ENCODE peak calls at places on chromosomes 11 and 22, in seven cellular contexts. One of them, this sample, is unnamed.
A peak's percentile ranks its signal among the peaks of the same experiment; 100 is the strongest.

GRCh38 chr22:23289851-23290724 is 109.8 kb downstream of the BCR start:
- DNase-seq in NCI-H1436 treated with DMSO at 0.1 percent for 48 hours: no peak
- DNase-seq in T-cell: peak; percentile 49
- DNase-seq in amygdala: no peak
- DNase-seq in GM04504: peak; percentile 33
- DNase-seq in NAMALWA: peak; percentile 82
- DNase-seq in cardiac septum: no peak
- DNase-seq in this sample: peak; percentile 86

GRCh38 chr11:46529086-46529905 is 64.5 kb downstream of the AMBRA1 start:
- DNase-seq in NAMALWA: peak; percentile 85
- DNase-seq in T-cell: peak; percentile 74
- DNase-seq in NCI-H1436 treated with DMSO at 0.1 percent for 48 hours: no peak
- DNase-seq in cardiac septum: peak; percentile 85
- DNase-seq in amygdala: no peak
- DNase-seq in GM04504: no peak
- DNase-seq in this sample: peak; percentile 88

GRCh38 chr11:58866788-58867187 is 22.3 kb upstream of the GLYATL2 start:
- DNase-seq in GM04504: no peak
- DNase-seq in T-cell: no peak
- DNase-seq in cardiac septum: no peak
- DNase-seq in NCI-H1436 treated with DMSO at 0.1 percent for 48 hours: no peak
- DNase-seq in amygdala: no peak
- DNase-seq in NAMALWA: no peak
- DNase-seq in this sample: no peak

GRCh38 chr11:5246772-5247478 is 2.7 kb downstream of the HBG1 start:
- DNase-seq in amygdala: no peak
- DNase-seq in GM04504: no peak
- DNase-seq in T-cell: no peak
- DNase-seq in NAMALWA: no peak
- DNase-seq in NCI-H1436 treated with DMSO at 0.1 percent for 48 hours: no peak
- DNase-seq in cardiac septum: no peak
- DNase-seq in this sample: no peak

GRCh38 chr11:36672815-36673450 is 74.9 kb upstream of the RAG2 start:
- DNase-seq in amygdala: no peak
- DNase-seq in GM04504: peak; percentile 18
- DNase-seq in cardiac septum: no peak
- DNase-seq in NAMALWA: peak; percentile 64
- DNase-seq in NCI-H1436 treated with DMSO at 0.1 percent for 48 hours: no peak
- DNase-seq in T-cell: no peak
- DNase-seq in this sample: no peak

GRCh38 chr11:61357233-61357893 is 4.3 kb downstream of the CYB561A3 start:
- DNase-seq in amygdala: no peak
- DNase-seq in cardiac septum: no peak
- DNase-seq in T-cell: no peak
- DNase-seq in GM04504: no peak
- DNase-seq in NAMALWA: peak; percentile 94
- DNase-seq in NCI-H1436 treated with DMSO at 0.1 percent for 48 hours: no peak
- DNase-seq in this sample: no peak

GRCh38 chr22:44193537-44193896 is 12.8 kb downstream of the PARVG start:
- DNase-seq in NCI-H1436 treated with DMSO at 0.1 percent for 48 hours: no peak
- DNase-seq in T-cell: no peak
- DNase-seq in NAMALWA: no peak
- DNase-seq in GM04504: no peak
- DNase-seq in amygdala: no peak
- DNase-seq in cardiac septum: no peak
- DNase-seq in this sample: no peak

GRCh38 chr11:83294208-83294607 is 8.0 kb upstream of the CCDC90B start:
- DNase-seq in GM04504: no peak
- DNase-seq in NCI-H1436 treated with DMSO at 0.1 percent for 48 hours: no peak
- DNase-seq in NAMALWA: no peak
- DNase-seq in cardiac septum: no peak
- DNase-seq in T-cell: no peak
- DNase-seq in amygdala: no peak
- DNase-seq in this sample: no peak

GRCh38 chr22:40042312-40042711 is 47.6 kb downstream of the FAM83F start:
- DNase-seq in GM04504: no peak
- DNase-seq in NCI-H1436 treated with DMSO at 0.1 percent for 48 hours: no peak
- DNase-seq in cardiac septum: no peak
- DNase-seq in NAMALWA: no peak
- DNase-seq in T-cell: no peak
- DNase-seq in amygdala: no peak
- DNase-seq in this sample: no peak

GRCh38 chr22:49925525-49926128 is 7.2 kb downstream of the CRELD2 start:
- DNase-seq in T-cell: peak; percentile 86
- DNase-seq in NAMALWA: peak; percentile 37
- DNase-seq in NCI-H1436 treated with DMSO at 0.1 percent for 48 hours: no peak
- DNase-seq in amygdala: no peak
- DNase-seq in cardiac septum: no peak
- DNase-seq in GM04504: no peak
- DNase-seq in this sample: no peak

GRCh38 chr11:9150944-9151343 is 59.5 kb upstream of the SCUBE2 start:
- DNase-seq in cardiac septum: no peak
- DNase-seq in NCI-H1436 treated with DMSO at 0.1 percent for 48 hours: no peak
- DNase-seq in NAMALWA: no peak
- DNase-seq in GM04504: no peak
- DNase-seq in amygdala: no peak
- DNase-seq in T-cell: no peak
- DNase-seq in this sample: no peak

GRCh38 chr11:108751444-108751843 is 86.6 kb downstream of the DDX10 start:
- DNase-seq in GM04504: no peak
- DNase-seq in T-cell: no peak
- DNase-seq in NCI-H1436 treated with DMSO at 0.1 percent for 48 hours: no peak
- DNase-seq in cardiac septum: no peak
- DNase-seq in amygdala: no peak
- DNase-seq in NAMALWA: no peak
- DNase-seq in this sample: no peak

GRCh38 chr11:46618789-46619188 is 1.4 kb downstream of the ATG13 start:
- DNase-seq in cardiac septum: no peak
- DNase-seq in amygdala: no peak
- DNase-seq in GM04504: no peak
- DNase-seq in NAMALWA: no peak
- DNase-seq in T-cell: no peak
- DNase-seq in NCI-H1436 treated with DMSO at 0.1 percent for 48 hours: no peak
- DNase-seq in this sample: no peak

GRCh38 chr11:58179648-58180047 is 9.2 kb upstream of the OR9Q2 start:
- DNase-seq in amygdala: no peak
- DNase-seq in cardiac septum: no peak
- DNase-seq in GM04504: no peak
- DNase-seq in T-cell: no peak
- DNase-seq in NCI-H1436 treated with DMSO at 0.1 percent for 48 hours: no peak
- DNase-seq in NAMALWA: no peak
- DNase-seq in this sample: no peak

GRCh38 chr22:30074147-30074546 is 6.1 kb upstream of the HORMAD2 start:
- DNase-seq in GM04504: no peak
- DNase-seq in T-cell: no peak
- DNase-seq in NAMALWA: no peak
- DNase-seq in cardiac septum: no peak
- DNase-seq in NCI-H1436 treated with DMSO at 0.1 percent for 48 hours: no peak
- DNase-seq in amygdala: no peak
- DNase-seq in this sample: no peak

GRCh38 chr22:38228873-38229740 is 27.3 kb downstream of the MAFF start:
- DNase-seq in GM04504: no peak
- DNase-seq in amygdala: no peak
- DNase-seq in NAMALWA: no peak
- DNase-seq in NCI-H1436 treated with DMSO at 0.1 percent for 48 hours: no peak
- DNase-seq in T-cell: no peak
- DNase-seq in cardiac septum: no peak
- DNase-seq in this sample: no peak

GRCh38 chr11:105827906-105828305 is 194.1 kb downstream of the MSANTD4 start:
- DNase-seq in NAMALWA: no peak
- DNase-seq in T-cell: no peak
- DNase-seq in GM04504: no peak
- DNase-seq in NCI-H1436 treated with DMSO at 0.1 percent for 48 hours: no peak
- DNase-seq in cardiac septum: no peak
- DNase-seq in amygdala: no peak
- DNase-seq in this sample: no peak

GRCh38 chr11:102522332-102523207 is 8.0 kb downstream of the MMP7 start:
- DNase-seq in T-cell: no peak
- DNase-seq in amygdala: no peak
- DNase-seq in NAMALWA: no peak
- DNase-seq in GM04504: no peak
- DNase-seq in cardiac septum: no peak
- DNase-seq in NCI-H1436 treated with DMSO at 0.1 percent for 48 hours: no peak
- DNase-seq in this sample: no peak

GRCh38 chr11:119382101-119382500 is 611 bp upstream of the USP2 start:
- DNase-seq in NCI-H1436 treated with DMSO at 0.1 percent for 48 hours: no peak
- DNase-seq in GM04504: no peak
- DNase-seq in amygdala: no peak
- DNase-seq in cardiac septum: no peak
- DNase-seq in NAMALWA: peak; percentile 25
- DNase-seq in T-cell: no peak
- DNase-seq in this sample: no peak

GRCh38 chr11:19727246-19727645 is 14.6 kb downstream of the NAV2 start:
- DNase-seq in T-cell: no peak
- DNase-seq in NCI-H1436 treated with DMSO at 0.1 percent for 48 hours: no peak
- DNase-seq in GM04504: no peak
- DNase-seq in cardiac septum: no peak
- DNase-seq in amygdala: no peak
- DNase-seq in NAMALWA: no peak
- DNase-seq in this sample: no peak

GRCh38 chr11:9748361-9748970 is 84.6 kb downstream of the SWAP70 start:
- DNase-seq in GM04504: no peak
- DNase-seq in T-cell: peak; percentile 43
- DNase-seq in cardiac septum: no peak
- DNase-seq in NAMALWA: peak; percentile 91
- DNase-seq in amygdala: no peak
- DNase-seq in NCI-H1436 treated with DMSO at 0.1 percent for 48 hours: no peak
- DNase-seq in this sample: peak; percentile 52

GRCh38 chr11:102580185-102580951 is 44.8 kb downstream of the MMP20 start:
- DNase-seq in NCI-H1436 treated with DMSO at 0.1 percent for 48 hours: no peak
- DNase-seq in NAMALWA: no peak
- DNase-seq in GM04504: no peak
- DNase-seq in cardiac septum: no peak
- DNase-seq in amygdala: no peak
- DNase-seq in T-cell: no peak
- DNase-seq in this sample: no peak

GRCh38 chr11:1181420-1181819 is 23.7 kb downstream of the MUC5AC start:
- DNase-seq in amygdala: no peak
- DNase-seq in T-cell: no peak
- DNase-seq in NCI-H1436 treated with DMSO at 0.1 percent for 48 hours: no peak
- DNase-seq in cardiac septum: no peak
- DNase-seq in GM04504: no peak
- DNase-seq in NAMALWA: no peak
- DNase-seq in this sample: no peak

GRCh38 chr22:50027639-50028537 is 15.3 kb upstream of the IL17REL start:
- DNase-seq in GM04504: no peak
- DNase-seq in NAMALWA: no peak
- DNase-seq in amygdala: no peak
- DNase-seq in T-cell: no peak
- DNase-seq in NCI-H1436 treated with DMSO at 0.1 percent for 48 hours: no peak
- DNase-seq in cardiac septum: peak; percentile 56
- DNase-seq in this sample: no peak

GRCh38 chr22:37412445-37413250 is 14.6 kb downstream of the ELFN2 start:
- DNase-seq in NCI-H1436 treated with DMSO at 0.1 percent for 48 hours: no peak
- DNase-seq in cardiac septum: no peak
- DNase-seq in GM04504: no peak
- DNase-seq in T-cell: no peak
- DNase-seq in amygdala: no peak
- DNase-seq in NAMALWA: no peak
- DNase-seq in this sample: no peak

GRCh38 chr11:13713982-13714381 is 45.5 kb downstream of the FAR1 start:
- DNase-seq in amygdala: no peak
- DNase-seq in NAMALWA: no peak
- DNase-seq in GM04504: no peak
- DNase-seq in T-cell: no peak
- DNase-seq in cardiac septum: no peak
- DNase-seq in NCI-H1436 treated with DMSO at 0.1 percent for 48 hours: no peak
- DNase-seq in this sample: no peak

GRCh38 chr11:1574256-1575242 is 2.5 kb upstream of the DUSP8 start:
- DNase-seq in NCI-H1436 treated with DMSO at 0.1 percent for 48 hours: peak; percentile 68
- DNase-seq in amygdala: no peak
- DNase-seq in cardiac septum: no peak
- DNase-seq in GM04504: no peak
- DNase-seq in NAMALWA: peak; percentile 57
- DNase-seq in T-cell: peak; percentile 60
- DNase-seq in this sample: peak; percentile 66

GRCh38 chr11:69051381-69052342 is 2.9 kb downstream of the TPCN2 start:
- DNase-seq in cardiac septum: no peak
- DNase-seq in NAMALWA: no peak
- DNase-seq in NCI-H1436 treated with DMSO at 0.1 percent for 48 hours: no peak
- DNase-seq in amygdala: no peak
- DNase-seq in GM04504: no peak
- DNase-seq in T-cell: no peak
- DNase-seq in this sample: no peak

GRCh38 chr11:843086-843704 is 543 bp downstream of the TSPAN4 start:
- DNase-seq in NAMALWA: no peak
- DNase-seq in GM04504: no peak
- DNase-seq in NCI-H1436 treated with DMSO at 0.1 percent for 48 hours: no peak
- DNase-seq in cardiac septum: no peak
- DNase-seq in T-cell: no peak
- DNase-seq in amygdala: no peak
- DNase-seq in this sample: no peak

GRCh38 chr22:45807156-45807915 is 135.7 kb downstream of the ATXN10 start:
- DNase-seq in amygdala: no peak
- DNase-seq in NCI-H1436 treated with DMSO at 0.1 percent for 48 hours: no peak
- DNase-seq in GM04504: no peak
- DNase-seq in NAMALWA: no peak
- DNase-seq in T-cell: no peak
- DNase-seq in cardiac septum: no peak
- DNase-seq in this sample: no peak

GRCh38 chr22:29269731-29270474 is 1.8 kb downstream of the EWSR1 start:
- DNase-seq in NCI-H1436 treated with DMSO at 0.1 percent for 48 hours: no peak
- DNase-seq in amygdala: no peak
- DNase-seq in GM04504: no peak
- DNase-seq in cardiac septum: no peak
- DNase-seq in T-cell: no peak
- DNase-seq in NAMALWA: peak; percentile 43
- DNase-seq in this sample: no peak

GRCh38 chr11:18011633-18012313 is 1.1 kb downstream of the SERGEF start:
- DNase-seq in NCI-H1436 treated with DMSO at 0.1 percent for 48 hours: no peak
- DNase-seq in cardiac septum: no peak
- DNase-seq in T-cell: peak; percentile 15
- DNase-seq in NAMALWA: no peak
- DNase-seq in GM04504: no peak
- DNase-seq in amygdala: no peak
- DNase-seq in this sample: peak; percentile 12

GRCh38 chr22:19610518-19611253 is 86.5 kb upstream of the CLDN5 start:
- DNase-seq in amygdala: no peak
- DNase-seq in cardiac septum: no peak
- DNase-seq in NAMALWA: no peak
- DNase-seq in NCI-H1436 treated with DMSO at 0.1 percent for 48 hours: no peak
- DNase-seq in GM04504: no peak
- DNase-seq in T-cell: no peak
- DNase-seq in this sample: peak; percentile 56

GRCh38 chr11:19444231-19444630 is 203.5 kb upstream of the E2F8 start:
- DNase-seq in GM04504: peak; percentile 46
- DNase-seq in amygdala: no peak
- DNase-seq in NAMALWA: no peak
- DNase-seq in cardiac septum: no peak
- DNase-seq in NCI-H1436 treated with DMSO at 0.1 percent for 48 hours: no peak
- DNase-seq in T-cell: no peak
- DNase-seq in this sample: no peak

GRCh38 chr11:130413383-130414106 is 14.9 kb downstream of the ADAMTS8 start:
- DNase-seq in cardiac septum: no peak
- DNase-seq in T-cell: no peak
- DNase-seq in NCI-H1436 treated with DMSO at 0.1 percent for 48 hours: no peak
- DNase-seq in amygdala: no peak
- DNase-seq in NAMALWA: no peak
- DNase-seq in GM04504: peak; percentile 78
- DNase-seq in this sample: no peak

GRCh38 chr22:33542153-33542552 is 378.1 kb downstream of the LARGE1 start:
- DNase-seq in NAMALWA: no peak
- DNase-seq in T-cell: no peak
- DNase-seq in cardiac septum: no peak
- DNase-seq in amygdala: no peak
- DNase-seq in GM04504: no peak
- DNase-seq in NCI-H1436 treated with DMSO at 0.1 percent for 48 hours: no peak
- DNase-seq in this sample: no peak

GRCh38 chr11:83087035-83087434 is 15.3 kb upstream of the RAB30 start:
- DNase-seq in NCI-H1436 treated with DMSO at 0.1 percent for 48 hours: no peak
- DNase-seq in cardiac septum: no peak
- DNase-seq in amygdala: no peak
- DNase-seq in GM04504: no peak
- DNase-seq in T-cell: no peak
- DNase-seq in NAMALWA: peak; percentile 31
- DNase-seq in this sample: no peak

GRCh38 chr11:62501432-62501891 is 45.1 kb downstream of the AHNAK start:
- DNase-seq in T-cell: no peak
- DNase-seq in NAMALWA: no peak
- DNase-seq in NCI-H1436 treated with DMSO at 0.1 percent for 48 hours: no peak
- DNase-seq in GM04504: peak; percentile 54
- DNase-seq in cardiac septum: no peak
- DNase-seq in amygdala: peak; percentile 34
- DNase-seq in this sample: no peak

This sample was measured in WTC11.